ENCODE peak calls at places on chromosomes 6 and 20, in seven cellular contexts. One of them, this sample, is unnamed.

GRCh38 chr6:84428300-84428907 is 201.0 kb upstream of the CEP162 start:
- DNase-seq in ELR: peak; percentile 70
- DNase-seq in naive thymus-derived CD8-positive, alpha-beta T cell: no peak
- DNase-seq in heart right ventricle: peak; percentile 37
- DNase-seq in amygdala: no peak
- DNase-seq in activated T-cell treated with anti-CD3 and anti-CD28 coated beads, Interleukin-2, amount 50 U/mL, for 1 hour: no peak
- DNase-seq in stimulated activated CD8-positive, alpha-beta memory T cell treated with anti-CD3 and anti-CD28 coated beads, Interleukin-15, amount 100 ng/mL, for 48 hours: peak; percentile 1
- DNase-seq in this sample: no peak

GRCh38 chr20:15930324-15931305 is 642.6 kb downstream of the KIF16B start:
- DNase-seq in naive thymus-derived CD8-positive, alpha-beta T cell: no peak
- DNase-seq in ELR: peak; percentile 10
- DNase-seq in activated T-cell treated with anti-CD3 and anti-CD28 coated beads, Interleukin-2, amount 50 U/mL, for 1 hour: no peak
- DNase-seq in heart right ventricle: no peak
- DNase-seq in stimulated activated CD8-positive, alpha-beta memory T cell treated with anti-CD3 and anti-CD28 coated beads, Interleukin-15, amount 100 ng/mL, for 48 hours: no peak
- DNase-seq in amygdala: no peak
- DNase-seq in this sample: peak; percentile 56

GRCh38 chr20:19935842-19936241 is 81.3 kb upstream of the NAA20 start:
- DNase-seq in naive thymus-derived CD8-positive, alpha-beta T cell: no peak
- DNase-seq in ELR: no peak
- DNase-seq in heart right ventricle: no peak
- DNase-seq in activated T-cell treated with anti-CD3 and anti-CD28 coated beads, Interleukin-2, amount 50 U/mL, for 1 hour: no peak
- DNase-seq in amygdala: no peak
- DNase-seq in stimulated activated CD8-positive, alpha-beta memory T cell treated with anti-CD3 and anti-CD28 coated beads, Interleukin-15, amount 100 ng/mL, for 48 hours: no peak
- DNase-seq in this sample: no peak

GRCh38 chr6:154629127-154629526 is 104.1 kb upstream of the SCAF8 start:
- DNase-seq in heart right ventricle: no peak
- DNase-seq in amygdala: no peak
- DNase-seq in activated T-cell treated with anti-CD3 and anti-CD28 coated beads, Interleukin-2, amount 50 U/mL, for 1 hour: no peak
- DNase-seq in ELR: no peak
- DNase-seq in naive thymus-derived CD8-positive, alpha-beta T cell: no peak
- DNase-seq in stimulated activated CD8-positive, alpha-beta memory T cell treated with anti-CD3 and anti-CD28 coated beads, Interleukin-15, amount 100 ng/mL, for 48 hours: no peak
- DNase-seq in this sample: no peak

GRCh38 chr20:31747640-31748039 is 8.6 kb downstream of the TPX2 start:
- DNase-seq in naive thymus-derived CD8-positive, alpha-beta T cell: no peak
- DNase-seq in ELR: no peak
- DNase-seq in activated T-cell treated with anti-CD3 and anti-CD28 coated beads, Interleukin-2, amount 50 U/mL, for 1 hour: no peak
- DNase-seq in heart right ventricle: no peak
- DNase-seq in stimulated activated CD8-positive, alpha-beta memory T cell treated with anti-CD3 and anti-CD28 coated beads, Interleukin-15, amount 100 ng/mL, for 48 hours: no peak
- DNase-seq in amygdala: no peak
- DNase-seq in this sample: no peak

GRCh38 chr6:151060096-151060741 is 179.5 kb upstream of the AKAP12 start:
- DNase-seq in stimulated activated CD8-positive, alpha-beta memory T cell treated with anti-CD3 and anti-CD28 coated beads, Interleukin-15, amount 100 ng/mL, for 48 hours: no peak
- DNase-seq in amygdala: no peak
- DNase-seq in heart right ventricle: no peak
- DNase-seq in ELR: peak; percentile 99
- DNase-seq in naive thymus-derived CD8-positive, alpha-beta T cell: no peak
- DNase-seq in activated T-cell treated with anti-CD3 and anti-CD28 coated beads, Interleukin-2, amount 50 U/mL, for 1 hour: no peak
- DNase-seq in this sample: no peak

GRCh38 chr20:3760980-3761379 is 6.6 kb downstream of the ADISSP start:
- DNase-seq in ELR: peak; percentile 20
- DNase-seq in heart right ventricle: no peak
- DNase-seq in amygdala: no peak
- DNase-seq in naive thymus-derived CD8-positive, alpha-beta T cell: no peak
- DNase-seq in stimulated activated CD8-positive, alpha-beta memory T cell treated with anti-CD3 and anti-CD28 coated beads, Interleukin-15, amount 100 ng/mL, for 48 hours: no peak
- DNase-seq in activated T-cell treated with anti-CD3 and anti-CD28 coated beads, Interleukin-2, amount 50 U/mL, for 1 hour: no peak
- DNase-seq in this sample: no peak

GRCh38 chr6:167232355-167232754 is 58.8 kb upstream of the UNC93A start:
- DNase-seq in stimulated activated CD8-positive, alpha-beta memory T cell treated with anti-CD3 and anti-CD28 coated beads, Interleukin-15, amount 100 ng/mL, for 48 hours: no peak
- DNase-seq in naive thymus-derived CD8-positive, alpha-beta T cell: no peak
- DNase-seq in amygdala: no peak
- DNase-seq in activated T-cell treated with anti-CD3 and anti-CD28 coated beads, Interleukin-2, amount 50 U/mL, for 1 hour: no peak
- DNase-seq in heart right ventricle: no peak
- DNase-seq in ELR: no peak
- DNase-seq in this sample: no peak

This sample was measured in hippocampal formation.